ENCODE peak calls at places on chromosomes 6 and 20, in eight cellular contexts. One of them, this sample, is unnamed. For H3K27me3, the result is how much of the 10 kb centered on the place peaks cover.

GRCh38 chr20:39109933-39110818 is 148.0 kb downstream of the DHX35 start:
- DNase-seq in CD4-positive, alpha-beta T cell: no peak
- DNase-seq in breast epithelium: no peak
- DNase-seq in Karpas-422: no peak
- DNase-seq in right lobe of liver: no peak
- DNase-seq in pancreas: no peak
- DNase-seq in mammary epithelial cell: no peak
- DNase-seq in AG04450: no peak
- DNase-seq in this sample: no peak

GRCh38 chr20:60071965-60072364 is 113.7 kb downstream of the CDH26 start:
- DNase-seq in Karpas-422: no peak
- DNase-seq in breast epithelium: no peak
- DNase-seq in CD4-positive, alpha-beta T cell: no peak
- DNase-seq in right lobe of liver: no peak
- DNase-seq in AG04450: no peak
- DNase-seq in pancreas: no peak
- DNase-seq in mammary epithelial cell: peak
- DNase-seq in this sample: no peak

GRCh38 chr6:128918886-128919285 is 35.9 kb downstream of the LAMA2 start:
- DNase-seq in mammary epithelial cell: no peak
- DNase-seq in AG04450: no peak
- DNase-seq in CD4-positive, alpha-beta T cell: no peak
- DNase-seq in breast epithelium: no peak
- DNase-seq in pancreas: no peak
- DNase-seq in right lobe of liver: no peak
- DNase-seq in Karpas-422: no peak
- DNase-seq in this sample: no peak

GRCh38 chr6:79546186-79546585 is 9.0 kb upstream of the LCA5 start:
- DNase-seq in breast epithelium: no peak
- DNase-seq in AG04450: no peak
- DNase-seq in Karpas-422: no peak
- DNase-seq in right lobe of liver: no peak
- DNase-seq in mammary epithelial cell: peak
- DNase-seq in pancreas: no peak
- DNase-seq in CD4-positive, alpha-beta T cell: no peak
- DNase-seq in this sample: no peak

GRCh38 chr6:103870970-103871369 is 988.7 kb downstream of the HACE1 start:
- DNase-seq in breast epithelium: no peak
- DNase-seq in Karpas-422: no peak
- DNase-seq in mammary epithelial cell: no peak
- DNase-seq in pancreas: no peak
- DNase-seq in CD4-positive, alpha-beta T cell: no peak
- DNase-seq in AG04450: no peak
- DNase-seq in right lobe of liver: no peak
- DNase-seq in this sample: no peak

GRCh38 chr6:129863664-129864063 is 2.5 kb upstream of the TMEM244 start:
- DNase-seq in mammary epithelial cell: peak
- DNase-seq in right lobe of liver: no peak
- DNase-seq in pancreas: no peak
- DNase-seq in AG04450: peak
- DNase-seq in CD4-positive, alpha-beta T cell: no peak
- DNase-seq in Karpas-422: no peak
- DNase-seq in breast epithelium: no peak
- DNase-seq in this sample: no peak

GRCh38 chr6:152250127-152250526 is 387.0 kb downstream of the SYNE1 start:
- DNase-seq in CD4-positive, alpha-beta T cell: no peak
- DNase-seq in AG04450: no peak
- DNase-seq in mammary epithelial cell: no peak
- DNase-seq in breast epithelium: no peak
- DNase-seq in Karpas-422: no peak
- DNase-seq in pancreas: no peak
- DNase-seq in right lobe of liver: no peak
- DNase-seq in this sample: no peak

GRCh38 chr6:150865043-150865405 is 478 bp upstream of the MTHFD1L start:
- DNase-seq in AG04450: no peak
- DNase-seq in Karpas-422: peak
- DNase-seq in right lobe of liver: no peak
- DNase-seq in CD4-positive, alpha-beta T cell: no peak
- DNase-seq in pancreas: no peak
- DNase-seq in mammary epithelial cell: no peak
- DNase-seq in breast epithelium: no peak
- DNase-seq in this sample: no peak

GRCh38 chr6:127366281-127367022 is 23.0 kb upstream of the ECHDC1 start:
- DNase-seq in pancreas: no peak
- DNase-seq in Karpas-422: no peak
- DNase-seq in right lobe of liver: no peak
- DNase-seq in AG04450: peak
- DNase-seq in mammary epithelial cell: peak
- DNase-seq in CD4-positive, alpha-beta T cell: no peak
- DNase-seq in breast epithelium: no peak
- DNase-seq in this sample: no peak

GRCh38 chr20:25195962-25196700 is 619 bp downstream of the ENTPD6 start:
- DNase-seq in Karpas-422: peak
- DNase-seq in breast epithelium: peak
- DNase-seq in right lobe of liver: no peak
- DNase-seq in CD4-positive, alpha-beta T cell: peak
- DNase-seq in pancreas: peak
- DNase-seq in AG04450: no peak
- DNase-seq in mammary epithelial cell: peak
- DNase-seq in this sample: peak

GRCh38 chr6:109449789-109450673 is 5.5 kb downstream of the MICAL1 start:
- DNase-seq in pancreas: no peak
- DNase-seq in AG04450: no peak
- DNase-seq in mammary epithelial cell: no peak
- DNase-seq in breast epithelium: no peak
- DNase-seq in right lobe of liver: no peak
- DNase-seq in Karpas-422: no peak
- DNase-seq in CD4-positive, alpha-beta T cell: no peak
- DNase-seq in this sample: no peak

GRCh38 chr6:25296980-25297379 is 17.8 kb downstream of the CARMIL1 start:
- DNase-seq in breast epithelium: no peak
- DNase-seq in CD4-positive, alpha-beta T cell: no peak
- DNase-seq in pancreas: no peak
- DNase-seq in mammary epithelial cell: no peak
- DNase-seq in Karpas-422: no peak
- DNase-seq in AG04450: no peak
- DNase-seq in right lobe of liver: no peak
- DNase-seq in this sample: peak

GRCh38 chr20:58818585-58819285 is 32.0 kb downstream of the GNAS-AS1 start:
- DNase-seq in CD4-positive, alpha-beta T cell: no peak
- DNase-seq in mammary epithelial cell: peak
- DNase-seq in pancreas: no peak
- DNase-seq in Karpas-422: no peak
- DNase-seq in breast epithelium: no peak
- DNase-seq in right lobe of liver: no peak
- DNase-seq in AG04450: peak
- DNase-seq in this sample: no peak

GRCh38 chr6:111894272-111894671 is 21.0 kb upstream of the FYN start:
- DNase-seq in AG04450: no peak
- DNase-seq in pancreas: no peak
- DNase-seq in mammary epithelial cell: peak
- DNase-seq in Karpas-422: no peak
- DNase-seq in right lobe of liver: no peak
- DNase-seq in CD4-positive, alpha-beta T cell: no peak
- DNase-seq in breast epithelium: no peak
- DNase-seq in this sample: no peak

GRCh38 chr6:130829333-130829910 is 2.2 kb downstream of the SMLR1 start:
- DNase-seq in CD4-positive, alpha-beta T cell: no peak
- DNase-seq in Karpas-422: no peak
- DNase-seq in mammary epithelial cell: no peak
- DNase-seq in right lobe of liver: no peak
- DNase-seq in AG04450: no peak
- DNase-seq in pancreas: no peak
- DNase-seq in breast epithelium: no peak
- DNase-seq in this sample: no peak

GRCh38 chr20:18313410-18313809 is 25.1 kb downstream of the ZNF133 start:
- DNase-seq in AG04450: no peak
- DNase-seq in pancreas: no peak
- DNase-seq in Karpas-422: no peak
- DNase-seq in right lobe of liver: no peak
- DNase-seq in CD4-positive, alpha-beta T cell: no peak
- DNase-seq in breast epithelium: no peak
- DNase-seq in mammary epithelial cell: no peak
- DNase-seq in this sample: no peak

GRCh38 chr6:30885999-30886896 is 1.9 kb downstream of the DDR1 start:
- DNase-seq in Karpas-422: no peak
- DNase-seq in mammary epithelial cell: peak
- DNase-seq in CD4-positive, alpha-beta T cell: no peak
- DNase-seq in pancreas: peak
- DNase-seq in right lobe of liver: peak
- DNase-seq in AG04450: peak
- DNase-seq in breast epithelium: peak
- DNase-seq in this sample: peak

DNA sequence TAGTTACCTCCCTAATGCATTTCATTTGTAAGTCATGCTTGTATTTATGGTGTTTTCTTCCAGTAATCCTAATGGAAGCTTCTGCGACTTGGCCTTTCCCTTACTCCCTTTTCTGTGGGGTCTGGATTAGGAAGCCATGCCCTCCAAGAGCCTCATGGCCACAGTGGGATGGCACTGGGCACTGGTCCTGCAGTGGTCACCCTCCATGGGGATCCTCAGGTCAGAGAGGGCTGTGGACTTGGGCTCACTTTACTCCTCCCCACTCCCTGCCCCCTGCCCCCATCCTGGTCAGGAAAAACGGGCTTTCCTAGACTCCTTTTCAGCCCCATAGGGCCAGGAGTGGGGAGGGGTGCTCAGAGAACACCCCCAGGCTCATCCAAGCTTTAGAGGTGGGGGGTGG is 49.9 kb downstream of the EBF4 start:
- DNase-seq in mammary epithelial cell: no peak
- DNase-seq in Karpas-422: no peak
- DNase-seq in right lobe of liver: no peak
- DNase-seq in pancreas: no peak
- DNase-seq in CD4-positive, alpha-beta T cell: no peak
- DNase-seq in AG04450: no peak
- DNase-seq in breast epithelium: no peak
- DNase-seq in this sample: peak
- H3K27me3 ChIP-seq in mammary epithelial cell: under half
- H3K27me3 ChIP-seq in Karpas-422: under half
- H3K27me3 ChIP-seq in right lobe of liver: under half
- H3K27me3 ChIP-seq in pancreas: under half
- H3K27me3 ChIP-seq in CD4-positive, alpha-beta T cell: under half
- H3K27me3 ChIP-seq in AG04450: under half
- H3K27me3 ChIP-seq in breast epithelium: under half
- H3K27me3 ChIP-seq in this sample: under half

GRCh38 chr6:137977206-137977605 is 110.1 kb downstream of the TNFAIP3 start:
- DNase-seq in CD4-positive, alpha-beta T cell: no peak
- DNase-seq in breast epithelium: no peak
- DNase-seq in mammary epithelial cell: no peak
- DNase-seq in right lobe of liver: no peak
- DNase-seq in AG04450: no peak
- DNase-seq in pancreas: no peak
- DNase-seq in Karpas-422: no peak
- DNase-seq in this sample: no peak

GRCh38 chr6:137975058-137975940 is 108.2 kb downstream of the TNFAIP3 start:
- DNase-seq in right lobe of liver: no peak
- DNase-seq in mammary epithelial cell: no peak
- DNase-seq in pancreas: no peak
- DNase-seq in breast epithelium: no peak
- DNase-seq in CD4-positive, alpha-beta T cell: no peak
- DNase-seq in Karpas-422: peak
- DNase-seq in AG04450: no peak
- DNase-seq in this sample: no peak

GRCh38 chr6:137978252-137978896 is 111.3 kb downstream of the TNFAIP3 start:
- DNase-seq in mammary epithelial cell: peak
- DNase-seq in AG04450: no peak
- DNase-seq in breast epithelium: no peak
- DNase-seq in Karpas-422: no peak
- DNase-seq in pancreas: no peak
- DNase-seq in right lobe of liver: no peak
- DNase-seq in CD4-positive, alpha-beta T cell: no peak
- DNase-seq in this sample: no peak

GRCh38 chr6:137977814-137978213 is 110.8 kb downstream of the TNFAIP3 start:
- DNase-seq in breast epithelium: no peak
- DNase-seq in AG04450: no peak
- DNase-seq in pancreas: no peak
- DNase-seq in mammary epithelial cell: no peak
- DNase-seq in CD4-positive, alpha-beta T cell: no peak
- DNase-seq in Karpas-422: no peak
- DNase-seq in right lobe of liver: no peak
- DNase-seq in this sample: no peak

GRCh38 chr6:137976430-137976829 is 109.4 kb downstream of the TNFAIP3 start:
- DNase-seq in mammary epithelial cell: no peak
- DNase-seq in right lobe of liver: no peak
- DNase-seq in AG04450: no peak
- DNase-seq in pancreas: no peak
- DNase-seq in breast epithelium: no peak
- DNase-seq in CD4-positive, alpha-beta T cell: no peak
- DNase-seq in Karpas-422: no peak
- DNase-seq in this sample: no peak
- H3K27ac ChIP-seq in mammary epithelial cell: no peak
- H3K27ac ChIP-seq in right lobe of liver: no peak
- H3K27ac ChIP-seq in AG04450: no peak
- H3K27ac ChIP-seq in pancreas: no peak
- H3K27ac ChIP-seq in breast epithelium: no peak
- H3K27ac ChIP-seq in CD4-positive, alpha-beta T cell: no peak
- H3K27ac ChIP-seq in Karpas-422: no peak
- H3K27ac ChIP-seq in this sample: no peak

GRCh38 chr6:10389739-10390494 is 25.0 kb downstream of the TFAP2A start:
- DNase-seq in breast epithelium: no peak
- DNase-seq in AG04450: no peak
- DNase-seq in pancreas: no peak
- DNase-seq in right lobe of liver: no peak
- DNase-seq in CD4-positive, alpha-beta T cell: no peak
- DNase-seq in mammary epithelial cell: no peak
- DNase-seq in Karpas-422: no peak
- DNase-seq in this sample: no peak
- H3K27me3 ChIP-seq in breast epithelium: under half
- H3K27me3 ChIP-seq in AG04450: half or more
- H3K27me3 ChIP-seq in pancreas: under half
- H3K27me3 ChIP-seq in right lobe of liver: half or more
- H3K27me3 ChIP-seq in CD4-positive, alpha-beta T cell: half or more
- H3K27me3 ChIP-seq in mammary epithelial cell: under half
- H3K27me3 ChIP-seq in Karpas-422: under half
- H3K27me3 ChIP-seq in this sample: under half

GRCh38 chr6:139161817-139162284 is 27.0 kb downstream of the HECA start:
- DNase-seq in breast epithelium: no peak
- DNase-seq in mammary epithelial cell: no peak
- DNase-seq in right lobe of liver: no peak
- DNase-seq in AG04450: no peak
- DNase-seq in pancreas: no peak
- DNase-seq in Karpas-422: peak
- DNase-seq in CD4-positive, alpha-beta T cell: peak
- DNase-seq in this sample: no peak

GRCh38 chr6:139165324-139165723 is 30.4 kb downstream of the HECA start:
- DNase-seq in AG04450: no peak
- DNase-seq in mammary epithelial cell: no peak
- DNase-seq in Karpas-422: peak
- DNase-seq in CD4-positive, alpha-beta T cell: no peak
- DNase-seq in pancreas: no peak
- DNase-seq in right lobe of liver: no peak
- DNase-seq in breast epithelium: no peak
- DNase-seq in this sample: no peak

GRCh38 chr6:139164001-139164400 is 29.1 kb downstream of the HECA start:
- DNase-seq in mammary epithelial cell: no peak
- DNase-seq in breast epithelium: no peak
- DNase-seq in pancreas: no peak
- DNase-seq in Karpas-422: peak
- DNase-seq in AG04450: no peak
- DNase-seq in right lobe of liver: no peak
- DNase-seq in CD4-positive, alpha-beta T cell: no peak
- DNase-seq in this sample: no peak

GRCh38 chr6:139159016-139159415 is 24.1 kb downstream of the HECA start:
- DNase-seq in mammary epithelial cell: no peak
- DNase-seq in AG04450: no peak
- DNase-seq in pancreas: no peak
- DNase-seq in right lobe of liver: no peak
- DNase-seq in CD4-positive, alpha-beta T cell: no peak
- DNase-seq in Karpas-422: no peak
- DNase-seq in breast epithelium: no peak
- DNase-seq in this sample: no peak

GRCh38 chr6:139161169-139161568 is 26.3 kb downstream of the HECA start:
- DNase-seq in right lobe of liver: no peak
- DNase-seq in mammary epithelial cell: peak
- DNase-seq in pancreas: no peak
- DNase-seq in Karpas-422: no peak
- DNase-seq in CD4-positive, alpha-beta T cell: peak
- DNase-seq in AG04450: no peak
- DNase-seq in breast epithelium: no peak
- DNase-seq in this sample: no peak
- H3K27ac ChIP-seq in right lobe of liver: no peak
- H3K27ac ChIP-seq in mammary epithelial cell: no peak
- H3K27ac ChIP-seq in pancreas: no peak
- H3K27ac ChIP-seq in Karpas-422: peak
- H3K27ac ChIP-seq in CD4-positive, alpha-beta T cell: peak
- H3K27ac ChIP-seq in AG04450: no peak
- H3K27ac ChIP-seq in breast epithelium: no peak
- H3K27ac ChIP-seq in this sample: no peak

This sample was measured in right cardiac atrium.